ENCODE peak calls at places on chromosomes 6 and 20, in nine cellular contexts. D, Q, T, K, N, W, P, Z and I are unnamed samples.

GRCh38 chr6:159092631-159093030 is 47.8 kb upstream of the TAGAP start:
- DNase-seq in T (no peak), P (no peak), W (no peak), K (no peak), Z (no peak), D (no peak), N (no peak), Q (peak), I (no peak)

GRCh38 chr6:166830185-166830890 is 126.0 kb downstream of the RNASET2 start:
- DNase-seq in D (no peak), N (no peak), T (no peak), K (no peak), P (no peak), Q (peak), Z (peak), W (no peak), I (no peak)

GRCh38 chr20:270517-270916 is 13.0 kb downstream of the DEFB132 start:
- DNase-seq in Q (no peak), D (no peak), T (no peak), Z (no peak), P (no peak), K (no peak), W (no peak), N (no peak), I (no peak)

GRCh38 chr6:31970604-31971271 is 1.2 kb downstream of the DXO start:
- DNase-seq in N (peak), P (no peak), D (no peak), K (no peak), T (no peak), Z (no peak), W (no peak), Q (no peak), I (no peak)

GRCh38 chr6:136011475-136011874 is 160.0 kb downstream of the PDE7B start:
- DNase-seq in Z (no peak), N (no peak), Q (no peak), T (no peak), P (no peak), K (peak), W (no peak), D (no peak), I (no peak)

GRCh38 chr6:26415791-26416190 is 13.7 kb downstream of the BTN3A1 start:
- DNase-seq in Q (no peak), D (no peak), Z (no peak), W (no peak), N (no peak), T (no peak), K (no peak), P (no peak), I (no peak)

GRCh38 chr6:87730310-87730709 is 28.3 kb upstream of the AKIRIN2 start:
- DNase-seq in K (peak), T (no peak), Z (no peak), W (peak), D (no peak), P (no peak), Q (no peak), N (no peak), I (no peak)

GRCh38 chr20:60013296-60014142 is 55.3 kb downstream of the CDH26 start:
- DNase-seq in D (no peak), Q (no peak), T (no peak), Z (no peak), W (no peak), P (no peak), N (no peak), K (no peak), I (no peak)

GRCh38 chr20:25076731-25077609 is 5.0 kb downstream of the VSX1 start:
- DNase-seq in T (no peak), N (peak), K (no peak), Z (no peak), W (no peak), D (no peak), Q (no peak), P (no peak), I (peak)

GRCh38 chr6:95576621-95577316 is 566 bp upstream of the MANEA start:
- DNase-seq in W (no peak), N (no peak), P (no peak), K (peak), Z (no peak), T (no peak), Q (peak), D (no peak), I (no peak)

GRCh38 chr6:134174790-134175531 is 122.5 kb upstream of the SLC2A12 start:
- DNase-seq in T (peak), D (peak), W (peak), Z (peak), N (peak), Q (peak), P (peak), K (peak), I (no peak)

GRCh38 chr6:37481793-37482192 is 17.9 kb downstream of the CCDC167 start:
- DNase-seq in T (no peak), Z (no peak), D (no peak), N (no peak), K (no peak), P (no peak), Q (no peak), W (no peak), I (no peak)

GRCh38 chr20:59667131-59667530 is 62.8 kb downstream of the PHACTR3 start:
- DNase-seq in N (no peak), Z (no peak), Q (no peak), D (no peak), K (no peak), W (no peak), P (no peak), T (no peak), I (no peak)

GRCh38 chr6:35519313-35520015 is 6.8 kb upstream of the TULP1 start:
- DNase-seq in W (no peak), D (no peak), K (no peak), Z (no peak), N (no peak), P (no peak), T (no peak), Q (no peak), I (no peak)

GRCh38 chr6:54493138-54493537 is 184.9 kb downstream of the TINAG start:
- DNase-seq in Q (no peak), K (peak), T (no peak), N (no peak), P (no peak), Z (no peak), W (no peak), D (no peak), I (no peak)

GRCh38 chr6:34920097-34920496 is 31.0 kb downstream of the ANKS1A start:
- DNase-seq in D (no peak), K (no peak), N (no peak), W (no peak), Q (no peak), Z (no peak), T (no peak), P (no peak), I (no peak)

GRCh38 chr6:7311920-7312615 is 931 bp downstream of the SSR1 start:
- DNase-seq in W (no peak), K (peak), D (no peak), N (no peak), Z (no peak), T (no peak), P (no peak), Q (no peak), I (no peak)

GRCh38 chr20:58308680-58309527 is 611 bp upstream of the RAB22A start:
- DNase-seq in W (peak), Z (peak), P (peak), Q (no peak), N (no peak), D (peak), T (no peak), K (peak), I (no peak)

GRCh38 chr6:119147101-119148053 is 68.9 kb upstream of the FAM184A start:
- DNase-seq in P (no peak), Z (peak), N (no peak), K (peak), D (no peak), Q (peak), T (peak), W (no peak), I (no peak)

GRCh38 chr6:158697798-158698197 is 47.9 kb downstream of the SYTL3 start:
- DNase-seq in D (no peak), T (no peak), K (peak), Q (no peak), P (no peak), Z (no peak), N (no peak), W (no peak), I (no peak)

GRCh38 chr20:50904067-50904570 is 27.1 kb downstream of the ADNP start:
- DNase-seq in T (no peak), K (no peak), N (no peak), Z (no peak), W (no peak), Q (no peak), D (no peak), P (no peak), I (no peak)

GRCh38 chr6:89615882-89616281 is 22.7 kb downstream of the LYRM2 start:
- DNase-seq in K (no peak), Z (no peak), W (no peak), D (no peak), P (no peak), N (no peak), T (no peak), Q (no peak), I (no peak)

GRCh38 chr6:36685198-36685919 is 6.8 kb downstream of the CDKN1A start:
- DNase-seq in Q (no peak), Z (no peak), W (no peak), D (no peak), N (no peak), P (no peak), K (no peak), T (no peak), I (no peak)

GRCh38 chr20:56885521-56885920 is 256.4 kb downstream of the TFAP2C start:
- DNase-seq in P (no peak), Q (no peak), K (no peak), N (no peak), Z (no peak), D (no peak), T (no peak), W (no peak), I (no peak)